ENCODE peak calls at places on chromosomes 12 and 14, in six cellular contexts. N is PC-9; O is breast epithelium; U is skeletal muscle cell; T is CD8-positive, alpha-beta T cell; L is fibroblast of mammary gland. W is an unnamed sample.

GRCh38 chr12:807041-807717 is 54.8 kb downstream of the WNK1 start:
- DNase-seq in T (no peak), U (no peak), N (no peak), O (no peak), L (no peak), W (no peak)

GRCh38 chr12:113467514-113468364 is 3.9 kb downstream of the LHX5 start:
- DNase-seq in T (no peak), N (no peak), L (no peak), O (no peak), U (no peak), W (no peak)

GRCh38 chr14:91267965-91268437 is 23.5 kb upstream of the GPR68 start:
- DNase-seq in T (no peak), L (no peak), O (no peak), U (no peak), N (no peak), W (no peak)

GRCh38 chr12:69701821-69702220 is 2.7 kb upstream of the BEST3 start:
- DNase-seq in L (no peak), U (no peak), N (no peak), O (no peak), T (no peak), W (no peak)

GRCh38 chr12:100986595-100987547 is 192.3 kb downstream of the ANO4 start:
- DNase-seq in L (peak), T (no peak), O (no peak), N (no peak), U (peak), W (no peak)

GRCh38 chr14:56874375-56874774 is 64.1 kb upstream of the OTX2 start:
- DNase-seq in O (no peak), U (no peak), N (no peak), T (no peak), L (peak), W (no peak)

GRCh38 chr12:3342051-3342450 is 149.0 kb upstream of the PRMT8 start:
- DNase-seq in N (no peak), T (no peak), O (no peak), L (peak), U (no peak), W (no peak)

GRCh38 chr12:93126069-93126474 is 197.0 kb upstream of the EEA1 start:
- DNase-seq in T (no peak), N (no peak), L (no peak), U (no peak), O (no peak), W (no peak)

GRCh38 chr12:63889236-63889635 is 44.7 kb downstream of the SRGAP1 start:
- DNase-seq in U (peak), T (no peak), O (no peak), N (no peak), L (peak), W (no peak)

GRCh38 chr12:43586646-43587245 is 34.7 kb upstream of the ADAMTS20 start:
- DNase-seq in O (no peak), L (no peak), U (no peak), N (no peak), T (no peak), W (no peak)

GRCh38 chr12:109764123-109764522 is 50.5 kb downstream of the FAM222A start:
- DNase-seq in N (no peak), O (no peak), U (no peak), L (no peak), T (no peak), W (no peak)

GRCh38 chr12:104475269-104475668 is 18.5 kb downstream of the CHST11 start:
- DNase-seq in N (no peak), U (no peak), L (no peak), O (no peak), T (no peak), W (no peak)

GRCh38 chr12:114406326-114407033 is 536 bp upstream of the TBX5 start:
- DNase-seq in T (no peak), N (no peak), O (no peak), L (peak), U (no peak), W (no peak)

GRCh38 chr12:100404769-100405407 is 48.0 kb downstream of the SLC17A8 start:
- DNase-seq in U (peak), T (no peak), N (no peak), L (peak), O (no peak), W (peak)

GRCh38 chr12:111405856-111406473 is at the start of gene SH2B3:
- DNase-seq in O (no peak), U (no peak), T (no peak), N (no peak), L (peak), W (no peak)

GRCh38 chr12:111408686-111409402 is 3.1 kb downstream of the SH2B3 start:
- DNase-seq in T (no peak), L (no peak), N (no peak), O (no peak), U (no peak), W (no peak)

GRCh38 chr12:111406474-111407370 is 999 bp downstream of the SH2B3 start:
- DNase-seq in U (no peak), N (no peak), T (no peak), O (no peak), L (no peak), W (no peak)

GRCh38 chr12:111408116-111408440 is 2.4 kb downstream of the SH2B3 start:
- DNase-seq in L (no peak), N (no peak), T (no peak), U (no peak), O (no peak), W (no peak)

DNA sequence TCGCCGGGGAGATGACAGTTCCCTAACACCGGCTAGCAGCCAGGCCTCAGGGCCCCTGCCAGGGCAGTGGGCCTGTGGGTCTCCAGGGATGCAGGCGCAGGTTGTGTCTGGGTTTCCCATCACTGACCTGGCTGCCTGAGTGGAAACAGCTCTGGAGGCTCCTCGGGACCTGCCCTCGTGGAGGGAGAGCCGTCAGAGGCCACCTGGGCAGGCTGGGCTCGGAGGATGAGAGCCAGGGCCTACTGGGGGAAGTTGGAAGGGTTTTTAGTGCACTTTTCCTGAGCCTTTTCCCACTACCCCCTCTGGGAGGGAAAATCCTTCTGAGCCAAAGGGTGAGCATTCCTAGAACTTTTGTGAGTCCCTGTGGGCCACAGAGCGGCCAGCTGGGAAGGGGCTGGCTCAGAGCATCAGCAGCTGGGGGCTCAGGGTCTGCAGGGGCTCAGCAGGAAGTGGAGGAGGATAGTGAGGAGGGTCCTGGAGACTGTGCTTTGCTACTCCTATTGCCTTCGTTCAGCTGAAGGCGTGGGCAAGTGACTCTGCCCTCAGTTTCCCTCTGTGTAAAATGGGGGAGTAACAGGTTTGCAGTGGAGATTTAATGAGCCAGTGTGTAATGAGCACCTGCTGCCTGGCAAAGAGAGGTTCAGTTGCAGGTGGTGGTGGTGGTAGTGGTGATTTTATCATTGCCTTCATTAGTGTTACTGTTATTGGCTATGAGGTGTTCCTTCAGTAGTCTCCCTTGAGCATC is 1.8 kb downstream of the SH2B3 start:
- DNase-seq in N (no peak), O (no peak), U (no peak), L (no peak), T (no peak), W (no peak)
- H3K4me3 ChIP-seq in N (peak), O (peak), U (peak), L (peak), T (peak), W (peak)

DNA sequence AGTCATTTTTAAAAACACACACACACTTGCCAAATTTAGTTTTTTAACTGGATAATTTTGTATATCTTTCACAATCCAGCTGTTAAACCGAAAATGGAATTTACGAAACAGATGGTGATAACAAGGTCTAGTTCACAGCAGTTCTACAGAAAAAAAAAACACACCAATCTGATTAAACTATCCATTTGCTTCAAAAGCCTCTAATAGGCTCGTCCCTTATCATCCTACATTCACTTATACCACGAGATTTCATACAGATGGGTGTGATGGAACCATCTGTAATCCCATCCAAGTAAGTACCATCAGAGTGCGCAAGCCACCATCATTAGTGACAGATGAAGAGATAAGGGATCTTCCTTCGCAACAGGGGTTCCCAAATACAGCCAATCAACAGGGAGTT is 20.1 kb downstream of the GCH1 start:
- DNase-seq in U (no peak), T (no peak), O (no peak), N (no peak), L (no peak), W (no peak)
- H3K4me3 ChIP-seq in U (no peak), T (no peak), O (peak), N (no peak), L (no peak), W (no peak)

GRCh38 chr12:115944851-115945496 is 332.5 kb downstream of the MED13L start:
- DNase-seq in O (no peak), N (no peak), L (peak), T (no peak), U (no peak), W (no peak)

GRCh38 chr12:115949675-115950074 is 327.8 kb downstream of the MED13L start:
- DNase-seq in N (no peak), T (no peak), O (no peak), U (no peak), L (no peak), W (no peak)

GRCh38 chr12:115947696-115948062 is 329.8 kb downstream of the MED13L start:
- DNase-seq in T (no peak), O (no peak), N (no peak), U (no peak), L (no peak), W (no peak)

GRCh38 chr12:115946092-115946491 is 331.4 kb downstream of the MED13L start:
- DNase-seq in U (no peak), L (no peak), N (no peak), T (no peak), O (no peak), W (no peak)

DNA sequence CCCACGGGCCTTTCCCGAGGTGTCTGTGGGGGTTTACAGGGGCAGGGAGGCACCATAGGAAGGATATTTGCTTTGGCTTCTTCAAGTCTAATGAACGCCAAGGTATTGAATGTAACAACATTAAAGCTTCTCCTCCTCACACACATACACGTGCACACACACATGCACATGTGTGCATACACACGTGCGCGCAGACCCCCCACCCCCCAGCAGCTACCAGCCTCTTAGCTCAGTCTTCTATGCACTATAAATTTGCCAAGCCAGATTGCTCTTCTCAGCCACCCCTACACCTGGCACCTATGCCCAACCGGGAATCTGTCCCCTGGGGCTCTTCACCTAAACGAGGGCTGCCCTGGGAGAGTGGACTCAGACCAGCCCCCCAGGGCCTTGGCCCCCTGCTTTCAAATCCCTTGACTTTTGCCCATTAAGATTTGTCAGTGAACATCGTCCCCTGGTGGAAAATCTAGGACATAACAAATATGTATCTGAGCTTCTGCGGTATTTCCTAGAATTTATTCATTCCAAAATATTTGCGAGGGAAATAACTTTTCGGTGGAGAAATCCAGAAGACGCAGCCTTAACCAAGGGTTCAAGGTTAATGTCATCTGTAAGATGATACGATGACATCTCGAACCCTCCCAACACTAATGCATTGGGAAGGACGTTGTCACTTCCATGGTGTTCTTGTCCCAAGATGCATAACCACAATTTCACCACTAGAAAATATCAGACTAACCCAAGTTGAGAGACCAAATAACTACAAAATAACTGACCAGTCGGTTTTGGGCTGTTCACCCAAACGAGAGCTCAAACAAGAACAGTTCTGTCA is 330.4 kb downstream of the MED13L start:
- DNase-seq in N (no peak), T (no peak), U (no peak), O (no peak), L (no peak), W (no peak)
- H3K4me3 ChIP-seq in N (no peak), T (no peak), U (no peak), O (no peak), L (no peak), W (no peak)

DNA sequence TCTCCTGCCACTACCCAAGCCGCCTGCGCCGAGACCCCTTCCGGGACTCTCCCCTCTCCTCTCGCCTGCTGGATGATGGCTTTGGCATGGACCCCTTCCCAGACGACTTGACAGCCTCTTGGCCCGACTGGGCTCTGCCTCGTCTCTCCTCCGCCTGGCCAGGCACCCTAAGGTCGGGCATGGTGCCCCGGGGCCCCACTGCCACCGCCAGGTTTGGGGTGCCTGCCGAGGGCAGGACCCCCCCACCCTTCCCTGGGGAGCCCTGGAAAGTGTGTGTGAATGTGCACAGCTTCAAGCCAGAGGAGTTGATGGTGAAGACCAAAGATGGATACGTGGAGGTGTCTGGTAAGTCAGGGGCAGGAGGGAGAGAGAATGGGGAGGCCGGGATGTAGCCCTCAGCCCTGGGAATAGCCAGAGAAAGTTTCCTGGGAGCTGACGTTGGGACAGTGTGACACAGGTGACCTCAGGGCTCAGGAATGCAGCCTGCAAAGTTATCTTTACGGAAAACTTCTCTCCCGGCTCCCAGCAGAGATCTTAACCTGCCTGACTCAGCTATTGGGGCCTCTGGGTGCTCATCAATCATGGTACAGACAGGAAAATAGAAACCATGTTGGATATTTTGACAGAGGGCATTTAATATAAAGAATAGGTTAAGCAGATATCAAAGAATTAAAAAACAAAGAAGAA is 747 bp downstream of the HSPB8 start:
- DNase-seq in T (no peak), U (no peak), L (peak), N (peak), O (no peak), W (no peak)
- H3K4me3 ChIP-seq in T (no peak), U (peak), L (peak), N (peak), O (peak), W (no peak)

GRCh38 chr12:94174576-94174975 is 26.2 kb downstream of the PLXNC1 start:
- DNase-seq in L (no peak), N (no peak), U (no peak), T (no peak), O (no peak), W (no peak)
- H3K4me3 ChIP-seq in L (no peak), N (no peak), U (no peak), T (no peak), O (no peak), W (no peak)

GRCh38 chr14:53109688-53110041 is 43.5 kb downstream of the DDHD1 start:
- DNase-seq in O (no peak), U (no peak), T (no peak), N (no peak), L (no peak), W (no peak)
- H3K4me3 ChIP-seq in O (no peak), U (no peak), T (peak), N (no peak), L (no peak), W (peak)

GRCh38 chr12:44694027-44694426 is 182.1 kb downstream of the NELL2 start:
- DNase-seq in T (no peak), N (no peak), U (no peak), O (no peak), L (no peak), W (no peak)
- H3K4me3 ChIP-seq in T (no peak), N (no peak), U (no peak), O (no peak), L (no peak), W (no peak)

DNA sequence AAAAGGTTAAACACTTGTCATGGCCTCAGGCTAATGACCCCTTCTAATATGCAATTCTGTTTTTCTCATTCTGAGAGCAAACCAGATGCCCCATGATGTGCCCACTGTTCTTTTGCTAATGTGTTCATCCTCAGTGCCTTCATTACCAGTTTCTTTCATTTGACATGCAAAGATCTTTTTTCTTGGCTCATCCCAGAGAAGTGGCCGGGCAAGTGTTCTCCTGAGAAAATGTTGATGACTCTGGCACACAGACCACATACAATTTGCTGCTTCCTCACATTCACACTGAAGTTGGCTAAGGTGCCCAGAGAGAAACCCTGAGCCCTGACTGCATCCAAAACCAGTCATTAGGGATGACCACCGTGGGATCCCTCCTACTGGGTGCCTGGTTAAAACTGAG is 833.3 kb downstream of the DIO2 start:
- DNase-seq in L (no peak), O (no peak), N (no peak), T (no peak), U (no peak), W (no peak)
- H3K4me3 ChIP-seq in L (no peak), O (no peak), N (no peak), T (no peak), U (no peak), W (no peak)

DNA sequence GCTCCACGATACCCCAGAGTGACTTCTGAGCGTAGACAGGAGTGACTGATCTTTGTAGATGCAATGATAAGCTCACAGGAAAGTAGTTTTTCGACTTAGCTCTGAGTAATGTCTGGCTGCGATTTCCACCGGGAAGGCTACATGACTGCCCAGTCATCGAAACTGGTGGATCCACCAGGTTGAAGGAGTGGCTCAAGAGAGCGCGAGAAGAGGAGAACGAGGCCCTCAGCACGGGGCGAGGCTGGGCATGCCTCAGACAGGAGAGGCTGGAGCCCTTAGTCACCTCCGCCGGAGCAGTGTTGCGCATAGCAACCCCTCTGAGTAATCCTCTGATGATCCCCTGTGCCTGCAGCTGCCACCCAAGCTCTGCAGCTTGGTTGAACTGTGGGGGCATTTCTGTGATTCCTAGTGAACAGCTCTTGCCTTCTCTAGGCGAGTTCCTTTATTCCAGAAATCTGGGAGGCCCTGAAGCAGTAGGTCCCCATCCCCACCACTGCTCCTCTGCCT is 25.6 kb downstream of the ELK3 start:
- DNase-seq in L (peak), U (peak), T (no peak), N (peak), O (no peak), W (no peak)
- H3K4me3 ChIP-seq in L (no peak), U (no peak), T (no peak), N (peak), O (no peak), W (no peak)

GRCh38 chr14:50792058-50792477 is 38.9 kb downstream of the NIN start:
- DNase-seq in N (no peak), L (no peak), O (no peak), U (no peak), T (no peak), W (peak)
- H3K4me3 ChIP-seq in N (no peak), L (no peak), O (no peak), U (no peak), T (peak), W (peak)